ENCODE peak calls at places on chromosomes 11 and 22, in seven cellular contexts. Z is left lung, I is psoas muscle, E is right lobe of liver, W is RWPE1, J is neuronal stem cell, L is fibroblast of lung. N is an unnamed sample.
A peak's percentile ranks its signal among the peaks of the same experiment; 100 is the strongest.

GRCh38 chr11:107598225-107599139 is 7.5 kb downstream of the ELMOD1 start:
- DNase-seq in Z (no peak), I (peak; percentile 18), E (peak; percentile 68), W (no peak), J (no peak), L (no peak), N (no peak)

GRCh38 chr22:31179345-31179744 is 19.4 kb downstream of the RNF185 start:
- DNase-seq in Z (no peak), I (no peak), E (no peak), W (peak; percentile 63), J (no peak), L (no peak), N (peak; percentile 63)

GRCh38 chr11:67434395-67434881 is 3.0 kb downstream of the PTPRCAP start:
- DNase-seq in Z (no peak), I (no peak), E (no peak), W (no peak), J (no peak), L (no peak), N (no peak)

GRCh38 chr22:47043835-47044721 is 281.6 kb downstream of the TBC1D22A start:
- DNase-seq in Z (peak; percentile 50), I (no peak), E (peak; percentile 36), W (peak; percentile 47), J (no peak), L (peak; percentile 46), N (no peak)

GRCh38 chr11:134014502-134014901 is 54.4 kb upstream of the JAM3 start:
- DNase-seq in Z (no peak), I (no peak), E (no peak), W (no peak), J (no peak), L (no peak), N (no peak)

GRCh38 chr11:107468596-107468995 is 11.0 kb upstream of the CWF19L2 start:
- DNase-seq in Z (no peak), I (no peak), E (no peak), W (no peak), J (no peak), L (peak; percentile 49), N (no peak)

GRCh38 chr11:112113539-112114457 is 27.1 kb downstream of the SDHD start:
- DNase-seq in Z (no peak), I (no peak), E (no peak), W (peak; percentile 48), J (peak; percentile 15), L (peak; percentile 76), N (no peak)

GRCh38 chr22:47304854-47305253 is 542.4 kb downstream of the TBC1D22A start:
- DNase-seq in Z (no peak), I (no peak), E (no peak), W (no peak), J (no peak), L (no peak), N (no peak)

GRCh38 chr11:86902345-86902744 is 52.9 kb downstream of the FZD4 start:
- DNase-seq in Z (no peak), I (no peak), E (no peak), W (no peak), J (no peak), L (no peak), N (no peak)

GRCh38 chr22:42714768-42715430 is 5.8 kb downstream of the A4GALT start:
- DNase-seq in Z (no peak), I (no peak), E (no peak), W (no peak), J (no peak), L (no peak), N (no peak)

GRCh38 chr22:42716649-42717127 is 4.0 kb downstream of the A4GALT start:
- DNase-seq in Z (no peak), I (no peak), E (no peak), W (no peak), J (no peak), L (no peak), N (no peak)

GRCh38 chr22:42711895-42712837 is 8.5 kb downstream of the A4GALT start:
- DNase-seq in Z (no peak), I (no peak), E (no peak), W (no peak), J (no peak), L (no peak), N (no peak)

GRCh38 chr22:42716221-42716620 is 4.4 kb downstream of the A4GALT start:
- DNase-seq in Z (no peak), I (no peak), E (no peak), W (no peak), J (no peak), L (no peak), N (no peak)

GRCh38 chr22:42714308-42714707 is 6.4 kb downstream of the A4GALT start:
- DNase-seq in Z (no peak), I (no peak), E (no peak), W (no peak), J (no peak), L (no peak), N (no peak)
- H3K27ac ChIP-seq in Z (no peak overlapping the region), I (no peak overlapping the region), E (no peak overlapping the region), W (peak overlapping the region; percentile 40), J (no peak overlapping the region), L (no peak overlapping the region), N (no peak overlapping the region)

GRCh38 chr11:102932678-102933077 is 22.9 kb downstream of the MMP13 start:
- DNase-seq in Z (no peak), I (no peak), E (no peak), W (no peak), J (no peak), L (no peak), N (no peak)
- H3K27ac ChIP-seq in Z (no peak overlapping the region), I (no peak overlapping the region), E (no peak overlapping the region), W (no peak overlapping the region), J (no peak overlapping the region), L (no peak overlapping the region), N (no peak overlapping the region)

GRCh38 chr11:130647371-130647770 is 198.9 kb downstream of the ADAMTS15 start:
- DNase-seq in Z (no peak), I (no peak), E (no peak), W (no peak), J (no peak), L (no peak), N (no peak)
- H3K27ac ChIP-seq in Z (peak overlapping the region; percentile 72), I (no peak overlapping the region), E (no peak overlapping the region), W (peak overlapping the region; percentile 4), J (no peak overlapping the region), L (peak overlapping the region; percentile 58), N (no peak overlapping the region)

DNA sequence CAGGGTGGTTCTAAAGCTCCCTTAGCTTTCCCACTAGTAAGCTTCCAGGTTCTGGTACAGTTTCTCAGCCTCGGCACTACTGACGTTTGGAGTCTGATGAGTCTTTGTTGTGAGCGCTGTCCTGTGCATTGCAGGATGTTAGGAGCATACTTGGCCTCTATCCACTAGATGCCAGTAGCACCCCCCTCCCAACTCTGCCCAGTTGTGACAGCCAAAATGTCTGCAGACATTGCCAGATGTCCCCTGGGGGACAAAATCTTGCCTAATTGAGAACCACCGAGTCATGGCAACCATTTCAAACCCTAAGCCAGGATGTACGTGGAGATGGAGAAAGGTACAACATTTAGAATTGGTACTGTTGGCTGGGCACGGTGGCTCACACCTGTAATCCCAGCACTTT is 68.7 kb downstream of the PTPRJ start:
- DNase-seq in Z (no peak), I (no peak), E (no peak), W (no peak), J (no peak), L (no peak), N (no peak)
- H3K27ac ChIP-seq in Z (no peak overlapping the region), I (no peak overlapping the region), E (no peak overlapping the region), W (no peak overlapping the region), J (no peak overlapping the region), L (no peak overlapping the region), N (no peak overlapping the region)

GRCh38 chr11:9672918-9673317 is 9.0 kb downstream of the SWAP70 start:
- DNase-seq in Z (no peak), I (no peak), E (no peak), W (no peak), J (no peak), L (no peak), N (no peak)
- H3K27ac ChIP-seq in Z (no peak overlapping the region), I (no peak overlapping the region), E (no peak overlapping the region), W (no peak overlapping the region), J (no peak overlapping the region), L (no peak overlapping the region), N (no peak overlapping the region)

GRCh38 chr22:23305321-23305910 is 125.1 kb downstream of the BCR start:
- DNase-seq in Z (no peak), I (no peak), E (no peak), W (no peak), J (no peak), L (peak; percentile 61), N (no peak)

GRCh38 chr22:23302171-23303002 is 122.1 kb downstream of the BCR start:
- DNase-seq in Z (peak; percentile 29), I (no peak), E (peak; percentile 39), W (no peak), J (no peak), L (no peak), N (no peak)

GRCh38 chr22:23305922-23306374 is 125.6 kb downstream of the BCR start:
- DNase-seq in Z (no peak), I (peak; percentile 63), E (no peak), W (no peak), J (no peak), L (peak; percentile 93), N (no peak)

GRCh38 chr22:23306438-23306921 is 126.2 kb downstream of the BCR start:
- DNase-seq in Z (peak; percentile 28), I (no peak), E (no peak), W (no peak), J (no peak), L (peak; percentile 64), N (no peak)

GRCh38 chr22:23306926-23307325 is 126.6 kb downstream of the BCR start:
- DNase-seq in Z (no peak), I (no peak), E (no peak), W (no peak), J (no peak), L (no peak), N (no peak)
- H3K27ac ChIP-seq in Z (peak overlapping the region; percentile 71), I (peak overlapping the region; percentile 53), E (no peak overlapping the region), W (no peak overlapping the region), J (no peak overlapping the region), L (no peak overlapping the region), N (no peak overlapping the region)

DNA sequence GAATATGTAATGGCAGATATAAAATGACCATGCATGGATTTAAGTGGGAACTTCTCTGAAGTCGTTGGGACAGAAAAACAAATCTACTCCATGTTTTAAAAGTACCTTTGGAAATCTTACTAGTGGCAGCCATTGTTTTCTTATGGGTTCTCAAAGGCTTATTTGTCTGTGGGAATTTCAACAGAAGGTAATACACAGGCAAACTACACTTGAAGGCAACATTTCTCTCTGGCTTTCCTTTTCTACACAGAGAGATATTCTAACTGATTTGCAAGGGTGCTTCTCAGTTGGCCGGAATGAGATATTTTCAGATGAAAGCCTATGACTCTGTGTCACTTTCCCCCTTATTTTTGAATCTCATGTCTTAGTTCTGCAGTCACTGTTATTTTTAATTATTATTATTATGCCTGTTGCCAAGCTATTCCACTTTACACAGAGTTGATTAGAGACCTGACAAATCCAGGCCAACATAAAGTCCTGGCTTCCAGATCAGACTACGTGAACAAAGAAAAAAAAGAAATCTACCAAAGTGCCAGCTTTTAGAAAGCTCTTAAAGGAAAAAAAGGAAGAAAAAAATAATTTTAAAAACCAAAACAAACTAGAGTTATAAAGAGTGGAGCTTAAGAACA is 18.9 kb upstream of the PSMA1 start:
- DNase-seq in Z (no peak), I (no peak), E (no peak), W (no peak), J (no peak), L (no peak), N (no peak)
- H3K27ac ChIP-seq in Z (no peak overlapping the region), I (no peak overlapping the region), E (peak overlapping the region; percentile 30), W (no peak overlapping the region), J (no peak overlapping the region), L (no peak overlapping the region), N (no peak overlapping the region)